ENCODE peak calls at places on chromosomes 4 and X, in four cellular contexts. F is HL-60, H is K562, Y is GM12878. N is an unnamed sample.

GRCh38 chrX:130094712-130095111 is 15.6 kb downstream of the ELF4 start:
- DNase-seq in F (no peak), H (no peak), Y (no peak), N (no peak)

GRCh38 chr4:113356452-113356851 is 307.0 kb downstream of the ANK2 start:
- DNase-seq in F (no peak), H (no peak), Y (no peak), N (no peak)

GRCh38 chr4:107774681-107775080 is 50.1 kb upstream of the SGMS2 start:
- DNase-seq in F (no peak), H (no peak), Y (no peak), N (no peak)

GRCh38 chrX:151370906-151371305 is 26.1 kb upstream of the VMA21 start:
- DNase-seq in F (no peak), H (peak), Y (no peak), N (no peak)

GRCh38 chr4:128006592-128006991 is 41.4 kb downstream of the ABHD18 start:
- DNase-seq in F (no peak), H (no peak), Y (no peak), N (no peak)

GRCh38 chr4:1376841-1377605 is 29.2 kb downstream of the NKX1-1 start:
- DNase-seq in F (no peak), H (no peak), Y (no peak), N (no peak)

GRCh38 chr4:64824591-64824990 is 415.3 kb upstream of the TECRL start:
- DNase-seq in F (no peak), H (no peak), Y (no peak), N (no peak)

GRCh38 chr4:15150636-15151432 is 148.6 kb downstream of the CPEB2 start:
- DNase-seq in F (no peak), H (peak), Y (no peak), N (no peak)

GRCh38 chr4:183984561-183984960 is 79.5 kb downstream of the STOX2 start:
- DNase-seq in F (no peak), H (no peak), Y (no peak), N (no peak)
- TF ChIP-seq SPI1 in F (no peak), H (no peak), Y (no peak), N (no peak)

GRCh38 chr4:169249214-169249973 is 21.4 kb downstream of the SH3RF1 start:
- DNase-seq in F (no peak), H (no peak), Y (no peak), N (no peak)
- TF ChIP-seq POLR2AphosphoS5 in F (no peak), H (no peak), Y (no peak), N (no peak)

GRCh38 chr4:126938023-126938422 is 694.7 kb upstream of the INTU start:
- DNase-seq in F (no peak), H (no peak), Y (no peak), N (no peak)

GRCh38 chr4:126937342-126937741 is 695.4 kb upstream of the INTU start:
- DNase-seq in F (no peak), H (no peak), Y (no peak), N (no peak)

GRCh38 chr4:126935784-126936183 is 697.0 kb upstream of the INTU start:
- DNase-seq in F (no peak), H (no peak), Y (no peak), N (no peak)

DNA sequence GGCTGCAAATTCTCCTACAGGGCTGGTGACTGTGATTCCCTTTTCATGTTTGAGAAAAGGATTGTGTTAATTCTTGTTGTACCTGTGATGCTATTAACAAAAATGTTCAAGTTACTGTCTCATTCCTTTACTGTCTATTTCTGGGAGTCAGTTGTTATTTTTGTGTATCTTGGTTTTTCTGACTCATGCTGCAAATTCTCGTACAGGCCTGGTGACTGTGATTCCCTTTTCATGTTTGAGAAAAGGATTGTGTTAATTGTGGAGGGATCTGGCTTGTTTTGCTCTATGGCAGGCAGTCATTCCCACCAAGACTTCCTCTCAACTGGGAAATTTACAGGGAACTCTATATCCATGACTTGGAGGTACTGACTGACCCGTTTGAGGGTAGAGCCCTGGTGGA is 693.4 kb upstream of the INTU start:
- DNase-seq in F (no peak), H (no peak), Y (no peak), N (no peak)
- TF ChIP-seq SPI1 in F (no peak), H (no peak), Y (no peak), N (no peak)

GRCh38 chr4:41538887-41539498 is 1.0 kb downstream of the LIMCH1 start:
- DNase-seq in F (no peak), H (no peak), Y (no peak), N (no peak)
- TF ChIP-seq POLR2AphosphoS5 in F (no peak), H (no peak), Y (no peak), N (no peak)